ENCODE peak calls at places on chromosome 20, in four cellular contexts. L is CD4-positive, alpha-beta T cell; W is progenitor cell of endocrine pancreas; K is tibial nerve. H is an unnamed sample.

GRCh38 chr20:50417484-50418235 is 92.5 kb upstream of the PTPN1 start:
- DNase-seq in L (no peak), K (no peak), W (no peak), H (no peak)

GRCh38 chr20:62953839-62954703 is 1.6 kb downstream of the SLC17A9 start:
- DNase-seq in K (peak; percentile 65), W (peak; percentile 49), L (peak; percentile 53), H (peak; percentile 76)

GRCh38 chr20:58407201-58407873 is 18.3 kb downstream of the VAPB start:
- DNase-seq in L (no peak), K (no peak), W (no peak), H (no peak)

GRCh38 chr20:40860487-40860902 is 168.1 kb upstream of the TOP1 start:
- DNase-seq in W (no peak), L (no peak), K (no peak), H (no peak)

GRCh38 chr20:3572151-3572550 is 91.0 kb downstream of the GFRA4 start:
- DNase-seq in K (no peak), L (no peak), W (no peak), H (no peak)

GRCh38 chr20:23340524-23340923 is 10.1 kb upstream of the NXT1 start:
- DNase-seq in K (peak; percentile 87), W (peak; percentile 39), L (no peak), H (no peak)

GRCh38 chr20:13034115-13034514 is 25.3 kb downstream of the SPTLC3 start:
- DNase-seq in W (no peak), K (no peak), L (no peak), H (no peak)

GRCh38 chr20:57060407-57061057 is 205.9 kb downstream of the BMP7 start:
- DNase-seq in W (no peak), K (no peak), L (no peak), H (no peak)

GRCh38 chr20:25256226-25256859 is 8.5 kb downstream of the PYGB start:
- DNase-seq in K (no peak), L (no peak), W (no peak), H (no peak)

GRCh38 chr20:57049298-57049697 is 217.1 kb downstream of the BMP7 start:
- DNase-seq in W (no peak), K (no peak), L (no peak), H (no peak)

GRCh38 chr20:56422824-56423189 is 10.7 kb downstream of the CASS4 start:
- DNase-seq in W (no peak), K (no peak), L (no peak), H (no peak)

GRCh38 chr20:36919715-36920333 is 31.7 kb downstream of the SAMHD1 start:
- DNase-seq in K (no peak), W (no peak), L (no peak), H (no peak)

GRCh38 chr20:6769953-6770831 is 2.7 kb downstream of the BMP2 start:
- DNase-seq in L (no peak), K (peak; percentile 11), W (peak; percentile 30), H (no peak)

GRCh38 chr20:40953856-40954255 is 74.8 kb upstream of the TOP1 start:
- DNase-seq in L (no peak), W (no peak), K (no peak), H (no peak)

GRCh38 chr20:19625416-19625815 is 132.6 kb upstream of the RIN2 start:
- DNase-seq in W (no peak), K (no peak), L (no peak), H (no peak)

GRCh38 chr20:33438481-33438880 is 5.1 kb downstream of the SNTA1 start:
- DNase-seq in L (no peak), W (no peak), K (no peak), H (no peak)

GRCh38 chr20:3749689-3750639 is 17.5 kb downstream of the HSPA12B start:
- DNase-seq in L (no peak), W (peak; percentile 65), K (no peak), H (no peak)

GRCh38 chr20:57473246-57474042 is 51.5 kb downstream of the CTCFL start:
- DNase-seq in W (no peak), L (no peak), K (no peak), H (peak; percentile 24)

GRCh38 chr20:19212524-19213502 is at the start of gene SLC24A3:
- DNase-seq in L (no peak), K (no peak), W (peak; percentile 69), H (no peak)

GRCh38 chr20:2986466-2986865 is 57.0 kb upstream of the GNRH2 start:
- DNase-seq in W (no peak), L (no peak), K (no peak), H (no peak)

GRCh38 chr20:26208296-26209091 is 511.8 kb upstream of the ZNF337 start:
- DNase-seq in K (no peak), L (peak; percentile 37), W (peak; percentile 29), H (no peak)

GRCh38 chr20:33685328-33686007 is 717 bp downstream of the E2F1 start:
- DNase-seq in L (no peak), W (peak; percentile 50), K (no peak), H (peak; percentile 50)

GRCh38 chr20:50292324-50293243 is 102.0 kb downstream of the CEBPB start:
- DNase-seq in W (no peak), L (no peak), K (peak; percentile 96), H (no peak)

GRCh38 chr20:18164356-18164755 is 26.7 kb downstream of the KAT14 start:
- DNase-seq in K (no peak), L (no peak), W (no peak), H (no peak)

GRCh38 chr20:358891-359555 is 12.1 kb downstream of the NRSN2 start:
- DNase-seq in K (no peak), L (no peak), W (no peak), H (no peak)

GRCh38 chr20:43567477-43567876 is 8.7 kb downstream of the SGK2 start:
- DNase-seq in W (no peak), L (no peak), K (no peak), H (no peak)

GRCh38 chr20:13262701-13263335 is 41.7 kb downstream of the ISM1 start:
- DNase-seq in L (no peak), K (no peak), W (no peak), H (no peak)

GRCh38 chr20:51733070-51733469 is 35.1 kb downstream of the ATP9A start:
- DNase-seq in L (no peak), W (no peak), K (no peak), H (no peak)

GRCh38 chr20:51734876-51735499 is 33.2 kb downstream of the ATP9A start:
- DNase-seq in K (no peak), L (no peak), W (no peak), H (no peak)

GRCh38 chr20:51736947-51737346 is 31.2 kb downstream of the ATP9A start:
- DNase-seq in L (no peak), W (no peak), K (no peak), H (no peak)

GRCh38 chr20:51738877-51739447 is 29.2 kb downstream of the ATP9A start:
- DNase-seq in W (no peak), L (no peak), K (no peak), H (no peak)

DNA sequence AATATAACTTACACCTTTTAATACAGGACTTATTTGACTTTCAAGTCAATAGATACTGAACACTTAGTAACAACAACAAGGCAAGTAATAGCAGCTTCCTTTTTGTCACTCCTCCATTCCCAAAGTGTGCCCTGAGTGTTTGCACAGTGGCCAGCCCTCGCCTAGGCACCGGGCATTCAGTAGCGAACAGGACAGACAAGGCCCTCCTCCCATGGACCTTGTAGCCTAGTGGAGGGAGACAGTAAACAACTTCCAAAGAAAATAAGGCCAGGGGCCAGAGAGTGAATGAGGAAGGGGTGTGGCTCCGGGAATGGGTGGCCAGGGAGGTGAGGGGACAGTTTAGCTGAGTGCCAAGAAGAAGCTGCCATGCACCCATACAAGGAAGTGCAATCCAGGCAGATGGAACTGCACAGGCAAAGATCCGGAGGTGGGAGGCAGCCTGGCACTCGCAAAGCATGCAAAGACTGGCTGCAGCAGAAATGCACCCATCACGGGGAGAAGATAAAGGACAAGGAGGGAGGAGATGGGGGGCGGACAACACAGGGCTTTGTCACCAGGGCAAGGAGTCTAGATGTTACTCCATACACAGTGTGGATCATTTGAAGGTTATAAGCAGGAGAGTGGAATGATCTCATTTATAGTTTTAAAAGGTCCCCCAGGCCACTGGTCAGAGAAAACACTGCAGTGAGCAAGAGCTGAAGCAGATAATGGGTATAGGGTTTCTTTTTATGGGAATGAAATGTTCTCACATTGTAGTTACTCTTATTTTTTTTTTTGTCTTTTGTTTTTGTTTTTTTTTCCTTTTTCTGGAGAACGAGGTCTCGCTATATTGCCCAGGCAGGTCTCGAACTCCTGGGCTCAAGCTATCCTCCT is 32.2 kb downstream of the ATP9A start:
- DNase-seq in W (no peak), L (no peak), K (no peak), H (no peak)
- TF ChIP-seq CTCF in W (no peak), L (no peak), K (no peak), H (no peak)

GRCh38 chr20:8663424-8663823 is 405.5 kb upstream of the PLCB4 start:
- DNase-seq in W (no peak), L (no peak), K (no peak), H (no peak)

GRCh38 chr20:8658103-8658502 is 410.8 kb upstream of the PLCB4 start:
- DNase-seq in K (no peak), W (no peak), L (no peak), H (no peak)

GRCh38 chr20:8661229-8662023 is 407.5 kb upstream of the PLCB4 start:
- DNase-seq in L (no peak), W (no peak), K (no peak), H (no peak)

GRCh38 chr20:8664778-8665177 is 404.1 kb upstream of the PLCB4 start:
- DNase-seq in L (no peak), K (no peak), W (no peak), H (no peak)

DNA sequence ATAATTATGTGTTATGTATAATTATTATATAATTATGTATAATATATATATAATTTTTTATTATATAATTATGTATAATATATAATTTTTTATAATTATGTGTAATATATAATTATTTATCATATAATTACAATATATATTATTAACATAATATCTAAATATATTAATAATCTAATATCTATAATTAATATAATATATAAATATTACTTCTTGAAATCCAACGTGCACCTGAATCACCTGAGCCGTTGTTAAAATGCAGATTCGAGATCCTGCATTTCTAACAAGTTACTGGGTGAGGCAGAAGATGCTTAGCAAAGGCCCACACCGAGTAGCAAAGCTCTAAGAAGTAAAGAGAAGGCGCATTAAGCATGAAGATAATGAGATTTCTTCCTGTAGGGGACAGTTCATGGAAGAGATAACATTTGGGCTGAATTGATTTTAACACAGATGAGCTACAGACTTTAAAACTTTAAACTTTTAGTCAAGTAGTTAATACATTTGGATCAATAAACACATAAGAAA is 406.4 kb upstream of the PLCB4 start:
- DNase-seq in K (no peak), W (no peak), L (no peak), H (no peak)
- TF ChIP-seq CTCF in K (no peak), W (no peak), L (no peak), H (no peak)

DNA sequence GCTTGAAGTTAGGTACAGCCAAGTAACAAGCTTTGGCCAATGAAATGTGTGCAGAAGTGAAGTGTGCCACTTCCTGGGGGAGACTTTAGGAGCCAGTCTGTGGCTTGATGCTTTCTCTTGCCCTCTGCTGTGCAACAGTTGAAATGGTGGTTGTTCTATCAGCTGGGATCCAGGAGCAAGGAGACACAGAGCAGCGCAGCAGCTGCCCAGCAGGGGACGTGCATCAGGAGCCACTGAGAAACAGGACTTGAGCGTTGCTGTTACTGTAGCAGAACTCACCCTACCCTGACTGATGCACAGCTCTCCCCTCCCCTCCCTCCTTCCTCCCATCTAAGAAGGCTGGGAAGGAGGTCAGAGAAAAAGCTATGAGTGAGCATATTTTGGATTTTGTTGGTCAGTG is 18.9 kb upstream of the CCN5 start:
- DNase-seq in L (no peak), K (no peak), W (no peak), H (no peak)
- TF ChIP-seq CTCF in L (no peak), K (no peak), W (peak; percentile 16), H (no peak)

DNA sequence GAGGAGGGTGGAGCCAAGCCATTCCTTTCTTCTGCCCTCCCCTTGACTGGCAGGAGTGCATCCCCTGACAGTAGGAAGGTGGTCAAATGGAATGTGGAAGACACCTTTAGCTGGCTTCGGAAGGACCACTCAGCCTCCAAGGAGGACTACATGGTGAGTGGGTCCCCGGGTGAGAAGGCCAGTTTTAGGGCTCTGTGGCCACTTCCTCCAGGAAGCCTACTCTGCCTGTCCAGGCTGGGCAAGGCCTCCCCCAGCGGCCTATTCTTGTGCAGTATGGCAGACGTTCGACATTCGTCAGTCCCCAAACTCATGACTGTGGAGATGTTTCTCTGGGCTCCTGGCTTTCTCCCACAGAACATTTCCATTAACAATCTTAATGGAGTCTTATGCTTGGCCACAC is 9.1 kb downstream of the PCIF1 start:
- DNase-seq in K (no peak), L (no peak), W (no peak), H (no peak)
- TF ChIP-seq CTCF in K (no peak), L (no peak), W (no peak), H (no peak)

H was measured in activated B cell treated with CpG ODN at 0.5 μM for 24 hours.